ENCODE peak calls at places on chromosomes 1 and 21, in four cellular contexts. G, E, C and M are unnamed samples. For H3K27me3, the result is how much of the 10 kb centered on the place peaks cover.

GRCh38 chr1:6683434-6683833 is 18.2 kb downstream of the DNAJC11 start:
- DNase-seq in G (no peak), E (no peak), C (no peak), M (no peak)

GRCh38 chr1:46961066-46961758 is 19.9 kb upstream of the CYP4A11 start:
- DNase-seq in G (no peak), E (no peak), C (no peak), M (no peak)

GRCh38 chr1:222631611-222632208 is 13.8 kb downstream of the MIA3 start:
- DNase-seq in G (no peak), E (no peak), C (no peak), M (no peak)

GRCh38 chr21:44953628-44954021 is 13.8 kb downstream of the SLX9 start:
- DNase-seq in G (no peak), E (no peak), C (no peak), M (no peak)

GRCh38 chr1:239308701-239309333 is 77.6 kb upstream of the CHRM3 start:
- DNase-seq in G (peak), E (no peak), C (no peak), M (no peak)

GRCh38 chr1:206803221-206803730 is 31.0 kb upstream of the IL10 start:
- DNase-seq in G (peak), E (no peak), C (peak), M (no peak)

GRCh38 chr1:96509944-96510343 is 211.6 kb upstream of the PTBP2 start:
- DNase-seq in G (no peak), E (no peak), C (no peak), M (no peak)

GRCh38 chr1:233025156-233025555 is 74.7 kb downstream of the NTPCR start:
- DNase-seq in G (peak), E (no peak), C (no peak), M (peak)

GRCh38 chr1:109790735-109791494 is 27.2 kb upstream of the EPS8L3 start:
- DNase-seq in G (peak), E (no peak), C (peak), M (peak)

GRCh38 chr21:45427331-45428271 is 22.6 kb downstream of the COL18A1 start:
- DNase-seq in G (no peak), E (peak), C (no peak), M (no peak)

GRCh38 chr21:18443085-18443484 is 39.5 kb upstream of the TMPRSS15 start:
- DNase-seq in G (no peak), E (no peak), C (no peak), M (no peak)

GRCh38 chr1:219837274-219837993 is 90.9 kb downstream of the SLC30A10 start:
- DNase-seq in G (peak), E (peak), C (no peak), M (no peak)

GRCh38 chr1:111219466-111220286 is 7.8 kb upstream of the CHI3L2 start:
- DNase-seq in G (no peak), E (no peak), C (no peak), M (peak)

GRCh38 chr1:220113136-220113695 is 19.3 kb downstream of the IARS2 start:
- DNase-seq in G (peak), E (no peak), C (peak), M (no peak)

GRCh38 chr1:43975249-43975961 is 645 bp downstream of the ATP6V0B start:
- DNase-seq in G (peak), E (no peak), C (peak), M (no peak)

GRCh38 chr1:207085887-207086286 is 2.8 kb upstream of the C4BPB start:
- DNase-seq in G (no peak), E (no peak), C (no peak), M (no peak)

GRCh38 chr21:42164818-42165217 is 54.1 kb upstream of the ABCG1 start:
- DNase-seq in G (no peak), E (no peak), C (no peak), M (no peak)

GRCh38 chr1:43554444-43554992 is 23.8 kb downstream of the PTPRF start:
- DNase-seq in G (peak), E (no peak), C (peak), M (no peak)

GRCh38 chr1:41568204-41568603 is 83.7 kb upstream of the EDN2 start:
- DNase-seq in G (no peak), E (no peak), C (no peak), M (no peak)

GRCh38 chr21:42093991-42094417 is 22.9 kb downstream of the UMODL1 start:
- DNase-seq in G (no peak), E (peak), C (no peak), M (peak)

GRCh38 chr1:109765896-109766615 is 2.3 kb upstream of the EPS8L3 start:
- DNase-seq in G (peak), E (no peak), C (no peak), M (no peak)

GRCh38 chr1:179177182-179177581 is 52.3 kb downstream of the ABL2 start:
- DNase-seq in G (no peak), E (no peak), C (no peak), M (no peak)

GRCh38 chr1:34784751-34785221 is 3.8 kb downstream of the GJB3 start:
- DNase-seq in G (no peak), E (no peak), C (no peak), M (no peak)

GRCh38 chr1:117653732-117654484 is 48.1 kb downstream of the TENT5C start:
- DNase-seq in G (no peak), E (no peak), C (no peak), M (no peak)

GRCh38 chr1:11487196-11487751 is 8.3 kb downstream of the DISP3 start:
- DNase-seq in G (no peak), E (no peak), C (no peak), M (no peak)
- H3K27me3 ChIP-seq in G (under half), E (under half), C (under half), M (under half)

GRCh38 chr1:39890880-39891279 is 7.6 kb upstream of the TRIT1 start:
- DNase-seq in G (no peak), E (no peak), C (no peak), M (no peak)
- H3K27me3 ChIP-seq in G (under half), E (under half), C (under half), M (under half)

GRCh38 chr1:57576750-57577149 is 152.9 kb upstream of the DAB1 start:
- DNase-seq in G (peak), E (no peak), C (no peak), M (no peak)
- H3K27me3 ChIP-seq in G (under half), E (under half), C (under half), M (under half)

GRCh38 chr1:84995484-84996334 is 1.2 kb downstream of the MCOLN2 start:
- DNase-seq in G (no peak), E (no peak), C (no peak), M (no peak)

GRCh38 chr1:85001742-85002141 is 4.8 kb upstream of the MCOLN2 start:
- DNase-seq in G (no peak), E (no peak), C (no peak), M (no peak)

GRCh38 chr1:84996846-84997666 is at the start of gene MCOLN2:
- DNase-seq in G (peak), E (no peak), C (peak), M (no peak)

GRCh38 chr1:84998642-84999280 is 1.8 kb upstream of the MCOLN2 start:
- DNase-seq in G (peak), E (no peak), C (peak), M (no peak)

GRCh38 chr1:84997667-84998600 is 1.0 kb upstream of the MCOLN2 start:
- DNase-seq in G (no peak), E (no peak), C (no peak), M (no peak)
- H3K27me3 ChIP-seq in G (under half), E (under half), C (under half), M (under half)

DNA sequence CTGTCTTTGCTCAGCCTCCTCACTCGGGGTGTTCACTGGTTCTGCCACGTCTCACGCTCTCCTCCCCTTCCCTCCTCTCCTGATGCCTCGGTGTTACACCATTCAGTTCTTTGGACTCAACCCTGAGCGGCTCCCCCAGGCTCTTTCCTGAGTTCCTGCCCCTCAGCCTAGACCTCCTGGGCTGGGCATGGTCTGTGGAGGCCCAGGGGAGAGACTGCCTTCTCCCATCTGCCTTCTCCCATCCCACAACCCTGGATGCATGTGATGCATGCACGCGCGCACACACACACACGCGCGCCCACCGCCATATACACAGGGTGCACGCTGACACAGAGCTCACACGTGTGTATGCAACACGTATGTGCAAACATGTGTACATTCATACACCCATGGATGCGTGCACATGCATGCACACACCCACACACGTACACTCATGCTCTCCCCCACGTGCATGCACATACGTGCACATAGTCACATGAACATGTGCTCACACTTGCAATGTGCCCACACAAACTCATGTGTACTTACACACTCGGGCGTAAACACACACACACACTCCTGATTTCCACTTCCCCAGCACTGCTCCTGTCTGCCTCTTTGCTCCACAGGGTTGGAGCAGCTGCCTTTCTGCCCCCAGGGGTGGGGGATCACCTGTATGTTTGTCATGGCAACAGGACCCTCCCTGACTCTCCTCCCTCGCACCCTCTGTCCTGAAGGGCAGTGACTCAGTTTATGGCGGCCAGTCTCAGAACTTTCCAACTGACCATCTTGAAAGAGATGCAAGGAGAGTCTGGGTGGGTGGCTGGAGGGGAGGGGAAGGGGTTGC is 59.0 kb downstream of the HUNK start:
- DNase-seq in G (no peak), E (no peak), C (no peak), M (no peak)
- H3K27me3 ChIP-seq in G (under half), E (under half), C (under half), M (under half)

GRCh38 chr1:20373286-20373685 is 82.6 kb downstream of the VWA5B1 start:
- DNase-seq in G (no peak), E (no peak), C (no peak), M (no peak)

GRCh38 chr1:20371883-20372282 is 81.2 kb downstream of the VWA5B1 start:
- DNase-seq in G (no peak), E (no peak), C (no peak), M (no peak)

GRCh38 chr1:20371411-20371810 is 80.7 kb downstream of the VWA5B1 start:
- DNase-seq in G (no peak), E (no peak), C (no peak), M (no peak)

GRCh38 chr1:20373764-20374163 is 83.1 kb downstream of the VWA5B1 start:
- DNase-seq in G (no peak), E (no peak), C (no peak), M (no peak)

GRCh38 chr1:20372676-20373075 is 82.0 kb downstream of the VWA5B1 start:
- DNase-seq in G (no peak), E (no peak), C (no peak), M (no peak)
- H3K27me3 ChIP-seq in G (under half), E (under half), C (under half), M (under half)

GRCh38 chr1:31672988-31673387 is 28.3 kb upstream of the PEF1 start:
- DNase-seq in G (no peak), E (no peak), C (no peak), M (peak)

GRCh38 chr1:31674626-31675025 is 29.2 kb downstream of the COL16A1 start:
- DNase-seq in G (no peak), E (no peak), C (no peak), M (no peak)

GRCh38 chr1:31675761-31676160 is 28.1 kb downstream of the COL16A1 start:
- DNase-seq in G (no peak), E (no peak), C (no peak), M (no peak)

GRCh38 chr1:31677401-31677800 is 26.4 kb downstream of the COL16A1 start:
- DNase-seq in G (no peak), E (no peak), C (no peak), M (no peak)

DNA sequence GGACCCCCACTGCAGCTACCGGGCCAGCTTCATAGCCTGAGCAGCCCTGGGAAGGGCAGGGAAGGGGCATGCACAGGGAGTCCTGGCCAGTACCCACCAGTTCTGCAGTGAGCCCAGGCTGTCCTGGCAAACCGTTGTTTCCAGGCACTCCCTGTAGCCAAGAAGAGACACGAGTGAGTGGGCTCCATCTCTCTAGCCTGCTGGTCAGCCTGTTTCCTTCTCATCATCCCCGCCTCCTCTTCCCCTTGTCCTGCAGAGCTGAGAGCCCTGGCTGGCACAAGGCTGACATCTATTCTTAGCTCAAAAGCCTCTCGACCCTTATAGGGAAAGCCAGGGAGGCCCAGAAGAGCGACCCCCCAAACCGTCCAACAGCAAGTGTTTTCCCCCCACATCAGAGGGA is 28.7 kb downstream of the COL16A1 start:
- DNase-seq in G (no peak), E (no peak), C (no peak), M (peak)
- H3K27me3 ChIP-seq in G (under half), E (under half), C (under half), M (under half)